ENCODE peak calls at places on chromosomes 4 and X, in eight cellular contexts. One of them, this sample, is unnamed.
A peak's percentile ranks its signal among the peaks of the same experiment; 100 is the strongest.

GRCh38 chr4:168631241-168632151 is 134.6 kb downstream of the PALLD start:
- DNase-seq in brain microvascular endothelial cell: peak; percentile 60
- DNase-seq in endothelial cell of umbilical vein: peak; percentile 72
- DNase-seq in GM23248: peak; percentile 79
- DNase-seq in upper lobe of left lung: peak; percentile 92
- DNase-seq in CD8-positive, alpha-beta memory T cell: no peak
- DNase-seq in mesendoderm: peak; percentile 88
- DNase-seq in CD8-positive, alpha-beta T cell: no peak
- DNase-seq in this sample: no peak

GRCh38 chrX:53071064-53071463 is 11.1 kb upstream of the TSPYL2 start:
- DNase-seq in brain microvascular endothelial cell: no peak
- DNase-seq in endothelial cell of umbilical vein: no peak
- DNase-seq in GM23248: no peak
- DNase-seq in upper lobe of left lung: no peak
- DNase-seq in CD8-positive, alpha-beta memory T cell: no peak
- DNase-seq in mesendoderm: no peak
- DNase-seq in CD8-positive, alpha-beta T cell: no peak
- DNase-seq in this sample: no peak

GRCh38 chr4:158858410-158859189 is 89.8 kb downstream of the FNIP2 start:
- DNase-seq in brain microvascular endothelial cell: peak; percentile 62
- DNase-seq in endothelial cell of umbilical vein: no peak
- DNase-seq in GM23248: peak; percentile 76
- DNase-seq in upper lobe of left lung: no peak
- DNase-seq in CD8-positive, alpha-beta memory T cell: no peak
- DNase-seq in mesendoderm: no peak
- DNase-seq in CD8-positive, alpha-beta T cell: no peak
- DNase-seq in this sample: no peak

GRCh38 chr4:98245226-98245625 is 16.0 kb upstream of the RAP1GDS1 start:
- DNase-seq in brain microvascular endothelial cell: no peak
- DNase-seq in endothelial cell of umbilical vein: no peak
- DNase-seq in GM23248: no peak
- DNase-seq in upper lobe of left lung: no peak
- DNase-seq in CD8-positive, alpha-beta memory T cell: no peak
- DNase-seq in mesendoderm: no peak
- DNase-seq in CD8-positive, alpha-beta T cell: no peak
- DNase-seq in this sample: no peak

GRCh38 chr4:48649505-48649904 is 130.6 kb downstream of the FRYL start:
- DNase-seq in brain microvascular endothelial cell: no peak
- DNase-seq in endothelial cell of umbilical vein: no peak
- DNase-seq in GM23248: no peak
- DNase-seq in upper lobe of left lung: no peak
- DNase-seq in CD8-positive, alpha-beta memory T cell: no peak
- DNase-seq in mesendoderm: no peak
- DNase-seq in CD8-positive, alpha-beta T cell: no peak
- DNase-seq in this sample: no peak

GRCh38 chrX:127038065-127038464 is 218.5 kb downstream of the PRR32 start:
- DNase-seq in brain microvascular endothelial cell: no peak
- DNase-seq in endothelial cell of umbilical vein: no peak
- DNase-seq in GM23248: no peak
- DNase-seq in upper lobe of left lung: no peak
- DNase-seq in CD8-positive, alpha-beta memory T cell: no peak
- DNase-seq in mesendoderm: peak; percentile 9
- DNase-seq in CD8-positive, alpha-beta T cell: no peak
- DNase-seq in this sample: no peak

GRCh38 chrX:69759921-69760625 is 144.2 kb downstream of the EDA start:
- DNase-seq in brain microvascular endothelial cell: no peak
- DNase-seq in endothelial cell of umbilical vein: no peak
- DNase-seq in GM23248: no peak
- DNase-seq in upper lobe of left lung: no peak
- DNase-seq in CD8-positive, alpha-beta memory T cell: no peak
- DNase-seq in mesendoderm: no peak
- DNase-seq in CD8-positive, alpha-beta T cell: no peak
- DNase-seq in this sample: no peak

GRCh38 chr4:105710012-105710600 is 1.5 kb downstream of the GSTCD start:
- DNase-seq in brain microvascular endothelial cell: no peak
- DNase-seq in endothelial cell of umbilical vein: no peak
- DNase-seq in GM23248: no peak
- DNase-seq in upper lobe of left lung: peak; percentile 3
- DNase-seq in CD8-positive, alpha-beta memory T cell: no peak
- DNase-seq in mesendoderm: peak; percentile 25
- DNase-seq in CD8-positive, alpha-beta T cell: no peak
- DNase-seq in this sample: no peak

GRCh38 chr4:144572660-144573059 is 73.3 kb upstream of the HHIP start:
- DNase-seq in brain microvascular endothelial cell: no peak
- DNase-seq in endothelial cell of umbilical vein: no peak
- DNase-seq in GM23248: no peak
- DNase-seq in upper lobe of left lung: peak; percentile 18
- DNase-seq in CD8-positive, alpha-beta memory T cell: no peak
- DNase-seq in mesendoderm: peak; percentile 73
- DNase-seq in CD8-positive, alpha-beta T cell: no peak
- DNase-seq in this sample: no peak

GRCh38 chr4:175731506-175731905 is 80.6 kb downstream of the GPM6A start:
- DNase-seq in brain microvascular endothelial cell: no peak
- DNase-seq in endothelial cell of umbilical vein: no peak
- DNase-seq in GM23248: no peak
- DNase-seq in upper lobe of left lung: no peak
- DNase-seq in CD8-positive, alpha-beta memory T cell: no peak
- DNase-seq in mesendoderm: no peak
- DNase-seq in CD8-positive, alpha-beta T cell: no peak
- DNase-seq in this sample: no peak

GRCh38 chrX:3939967-3940610 is 226.6 kb upstream of the PRKX start:
- DNase-seq in brain microvascular endothelial cell: peak; percentile 3
- DNase-seq in endothelial cell of umbilical vein: peak; percentile 2
- DNase-seq in GM23248: peak; percentile 37
- DNase-seq in upper lobe of left lung: no peak
- DNase-seq in CD8-positive, alpha-beta memory T cell: no peak
- DNase-seq in mesendoderm: peak; percentile 25
- DNase-seq in CD8-positive, alpha-beta T cell: no peak
- DNase-seq in this sample: no peak

GRCh38 chrX:123184858-123185251 is 777 bp downstream of the GRIA3 start:
- DNase-seq in brain microvascular endothelial cell: no peak
- DNase-seq in endothelial cell of umbilical vein: no peak
- DNase-seq in GM23248: peak; percentile 69
- DNase-seq in upper lobe of left lung: peak; percentile 29
- DNase-seq in CD8-positive, alpha-beta memory T cell: no peak
- DNase-seq in mesendoderm: peak; percentile 18
- DNase-seq in CD8-positive, alpha-beta T cell: no peak
- DNase-seq in this sample: no peak

GRCh38 chr4:14961292-14961691 is 41.0 kb upstream of the CPEB2 start:
- DNase-seq in brain microvascular endothelial cell: no peak
- DNase-seq in endothelial cell of umbilical vein: no peak
- DNase-seq in GM23248: no peak
- DNase-seq in upper lobe of left lung: no peak
- DNase-seq in CD8-positive, alpha-beta memory T cell: no peak
- DNase-seq in mesendoderm: no peak
- DNase-seq in CD8-positive, alpha-beta T cell: no peak
- DNase-seq in this sample: no peak

GRCh38 chrX:45683914-45684313 is 483.2 kb upstream of the DIPK2B start:
- DNase-seq in brain microvascular endothelial cell: no peak
- DNase-seq in endothelial cell of umbilical vein: no peak
- DNase-seq in GM23248: no peak
- DNase-seq in upper lobe of left lung: no peak
- DNase-seq in CD8-positive, alpha-beta memory T cell: no peak
- DNase-seq in mesendoderm: no peak
- DNase-seq in CD8-positive, alpha-beta T cell: no peak
- DNase-seq in this sample: no peak

GRCh38 chr4:10554694-10555093 is 97.5 kb upstream of the ZNF518B start:
- DNase-seq in brain microvascular endothelial cell: peak; percentile 69
- DNase-seq in endothelial cell of umbilical vein: peak; percentile 67
- DNase-seq in GM23248: peak; percentile 78
- DNase-seq in upper lobe of left lung: no peak
- DNase-seq in CD8-positive, alpha-beta memory T cell: peak; percentile 20
- DNase-seq in mesendoderm: peak; percentile 65
- DNase-seq in CD8-positive, alpha-beta T cell: no peak
- DNase-seq in this sample: no peak

GRCh38 chr4:86898562-86898961 is 6.3 kb upstream of the C4orf36 start:
- DNase-seq in brain microvascular endothelial cell: peak; percentile 9
- DNase-seq in endothelial cell of umbilical vein: peak; percentile 17
- DNase-seq in GM23248: no peak
- DNase-seq in upper lobe of left lung: no peak
- DNase-seq in CD8-positive, alpha-beta memory T cell: no peak
- DNase-seq in mesendoderm: peak; percentile 47
- DNase-seq in CD8-positive, alpha-beta T cell: no peak
- DNase-seq in this sample: no peak

DNA sequence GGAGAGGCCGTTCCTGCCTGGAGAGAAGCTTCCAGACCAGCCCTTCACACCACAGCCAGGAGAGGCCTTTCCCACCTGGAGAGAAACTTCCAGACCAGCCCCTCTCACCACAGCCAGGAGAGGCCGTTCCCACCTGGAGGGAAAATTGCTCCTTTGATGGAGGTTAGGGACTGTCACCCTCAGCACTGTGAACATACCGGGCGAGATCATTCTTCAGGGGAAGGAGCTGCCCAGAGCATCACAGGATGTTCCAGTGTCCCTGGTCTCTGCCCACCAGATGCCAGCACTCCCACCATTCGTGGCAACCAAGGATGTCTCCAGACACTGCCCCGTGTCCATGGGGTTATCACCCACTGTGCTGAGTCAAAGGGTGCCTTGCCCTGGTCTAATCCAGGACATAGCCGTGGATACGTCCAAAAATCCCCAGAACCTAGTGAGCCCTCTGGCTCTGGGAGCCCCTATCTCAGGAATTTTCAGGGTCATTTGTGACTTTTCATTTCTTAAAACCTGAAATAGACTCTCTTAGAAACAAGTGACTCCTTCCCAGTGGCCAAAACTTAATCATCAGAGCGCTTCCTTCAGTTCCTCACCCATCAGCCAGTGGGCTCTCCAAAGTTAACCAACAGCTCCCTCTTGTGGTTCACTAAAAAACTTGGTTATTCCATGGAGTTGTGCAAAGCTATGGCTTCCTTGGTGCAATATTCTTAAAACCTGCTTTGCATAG is 80.2 kb downstream of the CRMP1 start:
- DNase-seq in brain microvascular endothelial cell: peak; percentile 49
- DNase-seq in endothelial cell of umbilical vein: peak; percentile 36
- DNase-seq in GM23248: peak; percentile 85
- DNase-seq in upper lobe of left lung: no peak
- DNase-seq in CD8-positive, alpha-beta memory T cell: no peak
- DNase-seq in mesendoderm: peak; percentile 82
- DNase-seq in CD8-positive, alpha-beta T cell: no peak
- DNase-seq in this sample: no peak
- H3K27ac ChIP-seq in brain microvascular endothelial cell: no peak overlapping the region
- H3K27ac ChIP-seq in endothelial cell of umbilical vein: no peak overlapping the region
- H3K27ac ChIP-seq in GM23248: peak overlapping the region; percentile 34
- H3K27ac ChIP-seq in upper lobe of left lung: no peak overlapping the region
- H3K27ac ChIP-seq in CD8-positive, alpha-beta memory T cell: no peak overlapping the region
- H3K27ac ChIP-seq in mesendoderm: no peak overlapping the region
- H3K27ac ChIP-seq in CD8-positive, alpha-beta T cell: no peak overlapping the region
- H3K27ac ChIP-seq in this sample: no peak overlapping the region

DNA sequence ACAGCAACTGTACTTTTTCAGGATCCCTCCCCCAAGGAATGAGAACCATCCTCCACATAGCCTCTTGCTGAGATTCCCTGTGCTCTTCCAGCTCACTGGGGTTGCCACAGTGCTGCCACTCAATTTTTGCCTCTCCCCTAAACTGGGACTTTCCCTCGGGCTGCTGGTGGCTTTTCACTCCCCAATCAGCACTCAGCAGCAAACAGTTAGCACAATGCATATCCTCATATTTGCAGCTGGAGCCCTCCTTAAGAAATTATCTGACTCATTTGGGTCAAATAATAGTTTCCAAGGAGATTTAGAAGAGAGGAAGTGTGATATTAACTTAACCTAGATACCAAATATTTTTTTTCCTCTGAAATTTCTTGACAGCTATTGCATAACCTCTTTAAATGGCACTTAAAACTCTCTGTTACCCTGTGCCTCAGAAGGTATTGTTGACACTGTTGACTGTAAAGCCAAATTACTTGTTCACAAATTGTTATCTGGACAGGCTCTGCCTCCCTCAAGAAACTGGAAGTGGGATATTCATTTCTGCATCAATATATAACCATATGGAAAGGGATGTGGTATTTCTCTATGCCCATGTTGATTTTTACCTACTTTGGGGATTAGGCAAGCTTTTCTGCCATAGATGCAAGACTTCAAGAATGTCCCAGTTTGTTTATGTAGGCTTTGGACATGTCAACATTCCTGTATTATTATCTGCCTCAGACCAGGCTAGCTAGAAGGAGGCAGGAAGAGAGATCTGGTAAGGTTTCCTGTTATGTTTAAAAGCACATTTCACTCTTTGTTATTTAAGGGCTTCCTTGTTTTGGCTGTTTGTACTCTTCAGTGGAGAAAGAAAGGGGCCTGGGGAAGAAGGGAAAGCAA is 58.0 kb downstream of the SEPTIN11 start:
- DNase-seq in brain microvascular endothelial cell: peak; percentile 87
- DNase-seq in endothelial cell of umbilical vein: peak; percentile 95
- DNase-seq in GM23248: peak; percentile 80
- DNase-seq in upper lobe of left lung: no peak
- DNase-seq in CD8-positive, alpha-beta memory T cell: no peak
- DNase-seq in mesendoderm: no peak
- DNase-seq in CD8-positive, alpha-beta T cell: no peak
- DNase-seq in this sample: no peak
- H3K27ac ChIP-seq in brain microvascular endothelial cell: peak overlapping the region; percentile 88
- H3K27ac ChIP-seq in endothelial cell of umbilical vein: peak overlapping the region; percentile 100
- H3K27ac ChIP-seq in GM23248: peak overlapping the region; percentile 89
- H3K27ac ChIP-seq in upper lobe of left lung: peak overlapping the region; percentile 52
- H3K27ac ChIP-seq in CD8-positive, alpha-beta memory T cell: no peak overlapping the region
- H3K27ac ChIP-seq in mesendoderm: no peak overlapping the region
- H3K27ac ChIP-seq in CD8-positive, alpha-beta T cell: no peak overlapping the region
- H3K27ac ChIP-seq in this sample: peak overlapping the region; percentile 14

GRCh38 chrX:65707153-65707552 is 39.7 kb downstream of the MSN start:
- DNase-seq in brain microvascular endothelial cell: no peak
- DNase-seq in endothelial cell of umbilical vein: no peak
- DNase-seq in GM23248: no peak
- DNase-seq in upper lobe of left lung: no peak
- DNase-seq in CD8-positive, alpha-beta memory T cell: no peak
- DNase-seq in mesendoderm: no peak
- DNase-seq in CD8-positive, alpha-beta T cell: no peak
- DNase-seq in this sample: no peak
- H3K27ac ChIP-seq in brain microvascular endothelial cell: no peak overlapping the region
- H3K27ac ChIP-seq in endothelial cell of umbilical vein: peak overlapping the region; percentile 89
- H3K27ac ChIP-seq in GM23248: peak overlapping the region; percentile 92
- H3K27ac ChIP-seq in upper lobe of left lung: peak overlapping the region; percentile 89
- H3K27ac ChIP-seq in CD8-positive, alpha-beta memory T cell: peak overlapping the region; percentile 38
- H3K27ac ChIP-seq in mesendoderm: no peak overlapping the region
- H3K27ac ChIP-seq in CD8-positive, alpha-beta T cell: no peak overlapping the region
- H3K27ac ChIP-seq in this sample: peak overlapping the region; percentile 81

GRCh38 chrX:47193475-47194241 is at the start of gene UBA1:
- DNase-seq in brain microvascular endothelial cell: peak; percentile 97
- DNase-seq in endothelial cell of umbilical vein: peak; percentile 95
- DNase-seq in GM23248: peak; percentile 95
- DNase-seq in upper lobe of left lung: peak; percentile 92
- DNase-seq in CD8-positive, alpha-beta memory T cell: peak; percentile 89
- DNase-seq in mesendoderm: peak; percentile 96
- DNase-seq in CD8-positive, alpha-beta T cell: peak; percentile 98
- DNase-seq in this sample: peak; percentile 66

GRCh38 chrX:47191806-47192401 is 1.7 kb upstream of the UBA1 start:
- DNase-seq in brain microvascular endothelial cell: no peak
- DNase-seq in endothelial cell of umbilical vein: no peak
- DNase-seq in GM23248: no peak
- DNase-seq in upper lobe of left lung: no peak
- DNase-seq in CD8-positive, alpha-beta memory T cell: no peak
- DNase-seq in mesendoderm: peak; percentile 74
- DNase-seq in CD8-positive, alpha-beta T cell: no peak
- DNase-seq in this sample: no peak

GRCh38 chrX:47189906-47190305 is 3.7 kb upstream of the UBA1 start:
- DNase-seq in brain microvascular endothelial cell: no peak
- DNase-seq in endothelial cell of umbilical vein: no peak
- DNase-seq in GM23248: no peak
- DNase-seq in upper lobe of left lung: no peak
- DNase-seq in CD8-positive, alpha-beta memory T cell: no peak
- DNase-seq in mesendoderm: no peak
- DNase-seq in CD8-positive, alpha-beta T cell: no peak
- DNase-seq in this sample: no peak

GRCh38 chrX:47190445-47191269 is 3.0 kb upstream of the UBA1 start:
- DNase-seq in brain microvascular endothelial cell: peak; percentile 82
- DNase-seq in endothelial cell of umbilical vein: peak; percentile 88
- DNase-seq in GM23248: peak; percentile 91
- DNase-seq in upper lobe of left lung: peak; percentile 88
- DNase-seq in CD8-positive, alpha-beta memory T cell: peak; percentile 70
- DNase-seq in mesendoderm: peak; percentile 96
- DNase-seq in CD8-positive, alpha-beta T cell: peak; percentile 85
- DNase-seq in this sample: peak; percentile 56

GRCh38 chrX:47191331-47191730 is 2.3 kb upstream of the UBA1 start:
- DNase-seq in brain microvascular endothelial cell: no peak
- DNase-seq in endothelial cell of umbilical vein: peak; percentile 9
- DNase-seq in GM23248: peak; percentile 59
- DNase-seq in upper lobe of left lung: no peak
- DNase-seq in CD8-positive, alpha-beta memory T cell: peak; percentile 31
- DNase-seq in mesendoderm: peak; percentile 30
- DNase-seq in CD8-positive, alpha-beta T cell: peak; percentile 57
- DNase-seq in this sample: no peak
- H3K27ac ChIP-seq in brain microvascular endothelial cell: no peak overlapping the region
- H3K27ac ChIP-seq in endothelial cell of umbilical vein: peak overlapping the region; percentile 24
- H3K27ac ChIP-seq in GM23248: peak overlapping the region; percentile 58
- H3K27ac ChIP-seq in upper lobe of left lung: peak overlapping the region; percentile 75
- H3K27ac ChIP-seq in CD8-positive, alpha-beta memory T cell: peak overlapping the region; percentile 72
- H3K27ac ChIP-seq in mesendoderm: no peak overlapping the region
- H3K27ac ChIP-seq in CD8-positive, alpha-beta T cell: peak overlapping the region; percentile 46
- H3K27ac ChIP-seq in this sample: peak overlapping the region; percentile 69